ENCODE peak calls at places on chromosomes 5 and 9, in six cellular contexts. R is activated CD8-positive, alpha-beta memory T cell treated with anti-CD3 and anti-CD28 coated beads, Interleukin-2, amount 50 U/mL, for 48 hours; Y is COR-L47; F is CD8-positive, alpha-beta memory T cell; I is naive thymus-derived CD8-positive, alpha-beta T cell; D is stimulated activated CD8-positive, alpha-beta memory T cell treated with anti-CD3 and anti-CD28 coated beads, Interleukin-2, amount 100 ng/mL, for 48 hours. L is an unnamed sample.

GRCh38 chr9:89835676-89836075 is 230.9 kb downstream of the GADD45G start:
- DNase-seq in F (no peak), I (no peak), Y (no peak), D (no peak), R (no peak), L (no peak)

GRCh38 chr9:15222313-15222712 is 84.7 kb downstream of the TTC39B start:
- DNase-seq in D (no peak), I (no peak), Y (no peak), F (no peak), R (no peak), L (peak)

GRCh38 chr5:21774791-21775190 is 1078.4 kb downstream of the CDH12 start:
- DNase-seq in F (no peak), Y (peak), R (no peak), D (no peak), I (no peak), L (no peak)

GRCh38 chr9:81132796-81133195 is 556.6 kb downstream of the TLE1 start:
- DNase-seq in R (no peak), F (no peak), D (no peak), Y (no peak), I (no peak), L (no peak)

GRCh38 chr5:160970605-160971191 is 118.7 kb upstream of the ATP10B start:
- DNase-seq in I (no peak), F (no peak), D (no peak), R (no peak), Y (peak), L (no peak)

GRCh38 chr5:71600783-71601182 is 13.6 kb downstream of the MCCC2 start:
- DNase-seq in F (no peak), Y (no peak), I (no peak), D (no peak), R (no peak), L (no peak)

GRCh38 chr9:127174386-127175318 is 52.2 kb upstream of the ANGPTL2 start:
- DNase-seq in D (no peak), F (no peak), Y (no peak), I (no peak), R (peak), L (no peak)

GRCh38 chr5:167587768-167588167 is 703.7 kb upstream of the WWC1 start:
- DNase-seq in Y (no peak), D (no peak), R (no peak), I (no peak), F (no peak), L (peak)

GRCh38 chr5:169139381-169140125 is 161.4 kb downstream of the SLIT3 start:
- DNase-seq in D (no peak), I (no peak), Y (no peak), R (no peak), F (no peak), L (no peak)

GRCh38 chr9:7536310-7536939 is 263.2 kb downstream of the DMAC1 start:
- DNase-seq in F (no peak), Y (peak), R (peak), D (peak), I (no peak), L (peak)

GRCh38 chr5:32071351-32071944 is 102.7 kb downstream of the GOLPH3 start:
- DNase-seq in D (no peak), Y (no peak), R (no peak), F (no peak), I (no peak), L (no peak)

GRCh38 chr5:140131967-140132409 is 6.3 kb downstream of the IGIP start:
- DNase-seq in Y (no peak), R (peak), F (no peak), D (no peak), I (no peak), L (peak)

GRCh38 chr5:131679911-131680310 is 44.9 kb upstream of the RAPGEF6 start:
- DNase-seq in F (no peak), R (no peak), I (no peak), Y (no peak), D (no peak), L (peak)

GRCh38 chr5:161847896-161848510 is at the start of gene GABRA1:
- DNase-seq in Y (no peak), R (no peak), I (no peak), F (no peak), D (no peak), L (peak)

L was measured in AG08395.